ENCODE peak calls at places on chromosomes 13 and 19, in four cellular contexts. F is mesothelial cell of epicardium, L is colonic mucosa, B is choroid plexus epithelial cell. V is an unnamed sample.

GRCh38 chr19:3075605-3076431 is 13.5 kb upstream of the TLE5 start:
- DNase-seq in F (peak; percentile 84), L (peak; percentile 78), B (no peak), V (no peak)

GRCh38 chr19:34173145-34173956 is 1.0 kb downstream of the LSM14A start:
- DNase-seq in F (peak; percentile 60), L (peak; percentile 86), B (peak; percentile 72), V (peak; percentile 15)

GRCh38 chr19:40365613-40366401 is 17.3 kb downstream of the PLD3 start:
- DNase-seq in F (peak; percentile 91), L (peak; percentile 47), B (peak; percentile 85), V (peak; percentile 80)

GRCh38 chr13:90448466-90449037 is 898.9 kb upstream of the MIR17HG start:
- DNase-seq in F (no peak), L (no peak), B (peak; percentile 48), V (no peak)

GRCh38 chr19:15251749-15252397 is 19.6 kb upstream of the EPHX3 start:
- DNase-seq in F (peak; percentile 74), L (peak; percentile 56), B (peak; percentile 97), V (peak; percentile 90)

GRCh38 chr19:11198769-11199469 is 1.6 kb upstream of the KANK2 start:
- DNase-seq in F (no peak), L (no peak), B (no peak), V (peak; percentile 29)

GRCh38 chr19:45881909-45882528 is 3.9 kb downstream of the IRF2BP1 start:
- DNase-seq in F (no peak), L (peak; percentile 86), B (no peak), V (no peak)

GRCh38 chr19:53333071-53333465 is 481 bp upstream of the ZNF845 start:
- DNase-seq in F (no peak), L (no peak), B (no peak), V (no peak)

GRCh38 chr13:44188257-44188656 is 185.4 kb upstream of the SERP2 start:
- DNase-seq in F (no peak), L (no peak), B (peak; percentile 32), V (peak; percentile 55)

GRCh38 chr19:4744451-4745170 is 21.0 kb upstream of the DPP9 start:
- DNase-seq in F (no peak), L (no peak), B (peak; percentile 90), V (peak; percentile 95)

GRCh38 chr19:41935781-41936415 is 7.6 kb upstream of the ERFL start:
- DNase-seq in F (no peak), L (no peak), B (no peak), V (no peak)

GRCh38 chr19:39916851-39917396 is 17.5 kb downstream of the FCGBP start:
- DNase-seq in F (no peak), L (peak; percentile 20), B (peak; percentile 11), V (no peak)

GRCh38 chr19:307111-307531 is 15.9 kb upstream of the PLPP2 start:
- DNase-seq in F (no peak), L (no peak), B (no peak), V (no peak)

GRCh38 chr13:45068036-45069001 is 52.0 kb upstream of the GTF2F2 start:
- DNase-seq in F (no peak), L (no peak), B (no peak), V (no peak)

GRCh38 chr13:38415233-38415632 is 65.6 kb downstream of the UFM1 start:
- DNase-seq in F (no peak), L (no peak), B (peak; percentile 30), V (no peak)

GRCh38 chr19:39402417-39403297 is 4.0 kb upstream of the ZFP36 start:
- DNase-seq in F (peak; percentile 85), L (peak; percentile 93), B (peak; percentile 94), V (peak; percentile 94)

GRCh38 chr13:48727252-48728011 is 73.7 kb downstream of the CYSLTR2 start:
- DNase-seq in F (no peak), L (no peak), B (peak; percentile 61), V (peak; percentile 20)

GRCh38 chr13:113169277-113170272 is 11.1 kb downstream of the PROZ start:
- DNase-seq in F (no peak), L (no peak), B (no peak), V (no peak)

GRCh38 chr19:15195381-15195964 is 5.3 kb downstream of the NOTCH3 start:
- DNase-seq in F (peak; percentile 77), L (peak; percentile 41), B (peak; percentile 39), V (peak; percentile 73)

GRCh38 chr19:49396738-49397505 is 8.9 kb downstream of the KASH5 start:
- DNase-seq in F (no peak), L (no peak), B (no peak), V (no peak)

GRCh38 chr13:33251131-33251629 is 34.4 kb downstream of the STARD13 start:
- DNase-seq in F (no peak), L (no peak), B (peak; percentile 97), V (peak; percentile 96)

GRCh38 chr19:42206871-42207755 is 10.4 kb downstream of the DEDD2 start:
- DNase-seq in F (no peak), L (peak; percentile 56), B (no peak), V (peak; percentile 62)

GRCh38 chr13:31043891-31044657 is 111.6 kb downstream of the TEX26 start:
- DNase-seq in F (peak; percentile 87), L (peak; percentile 89), B (peak; percentile 91), V (peak; percentile 91)

GRCh38 chr13:41411536-41411935 is 45.8 kb upstream of the RGCC start:
- DNase-seq in F (no peak), L (no peak), B (peak; percentile 83), V (peak; percentile 82)

GRCh38 chr13:35927554-35927953 is 203.6 kb downstream of the DCLK1 start:
- DNase-seq in F (no peak), L (peak; percentile 20), B (peak; percentile 66), V (peak; percentile 38)

GRCh38 chr13:35925669-35926068 is 205.5 kb downstream of the DCLK1 start:
- DNase-seq in F (no peak), L (no peak), B (peak; percentile 31), V (no peak)

GRCh38 chr13:35926859-35927530 is 204.2 kb downstream of the DCLK1 start:
- DNase-seq in F (no peak), L (no peak), B (peak; percentile 19), V (no peak)

GRCh38 chr13:35936579-35936978 is 194.6 kb downstream of the DCLK1 start:
- DNase-seq in F (no peak), L (no peak), B (no peak), V (no peak)

DNA sequence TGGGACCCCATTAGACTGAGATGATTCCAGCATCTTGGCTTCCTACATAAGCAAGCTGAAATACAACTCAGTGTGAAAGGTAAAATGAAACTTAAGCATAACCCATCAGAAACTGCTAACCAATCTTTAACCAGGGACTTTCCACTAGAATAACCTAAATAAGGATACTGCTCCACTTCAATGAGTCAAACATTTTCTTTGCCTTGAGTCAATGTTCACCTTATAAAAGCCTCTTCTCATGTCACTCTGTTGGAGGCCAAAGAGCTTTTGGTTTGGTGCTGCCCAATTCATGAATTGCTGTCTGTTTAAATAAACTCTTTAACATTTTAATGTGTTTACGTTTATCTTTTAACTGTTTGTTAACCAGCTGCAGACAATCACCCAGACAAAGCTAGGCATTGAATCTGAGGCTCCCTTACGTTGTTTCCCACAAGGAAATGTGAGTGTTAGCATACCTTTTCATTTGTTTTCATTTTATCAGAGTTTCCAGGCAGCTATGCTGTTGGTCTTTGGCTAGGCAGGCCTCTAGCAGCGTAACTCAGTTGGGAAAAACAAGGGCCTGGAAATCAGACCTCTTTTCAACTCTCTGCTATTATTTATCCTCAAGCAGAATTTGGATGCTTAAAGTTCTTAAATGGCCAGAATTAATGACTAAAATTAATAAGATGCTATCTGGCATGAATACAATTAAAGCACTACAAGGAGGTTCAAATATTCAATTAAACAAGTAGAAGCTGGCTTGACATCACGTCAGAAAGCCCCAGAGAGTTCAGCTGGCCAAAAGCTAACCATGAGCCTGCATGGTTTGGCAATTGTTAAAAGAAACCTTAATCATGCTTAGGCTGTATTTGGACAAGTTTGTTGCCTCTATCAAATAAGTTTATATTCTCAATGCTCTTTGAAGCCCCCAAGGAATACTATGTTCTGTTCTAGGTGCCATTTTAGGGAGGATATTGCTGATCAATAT is 200.2 kb downstream of the DCLK1 start:
- DNase-seq in F (no peak), L (no peak), B (no peak), V (no peak)
- TF ChIP-seq CTCF in F (no peak), L (no peak), B (no peak), V (no peak)

DNA sequence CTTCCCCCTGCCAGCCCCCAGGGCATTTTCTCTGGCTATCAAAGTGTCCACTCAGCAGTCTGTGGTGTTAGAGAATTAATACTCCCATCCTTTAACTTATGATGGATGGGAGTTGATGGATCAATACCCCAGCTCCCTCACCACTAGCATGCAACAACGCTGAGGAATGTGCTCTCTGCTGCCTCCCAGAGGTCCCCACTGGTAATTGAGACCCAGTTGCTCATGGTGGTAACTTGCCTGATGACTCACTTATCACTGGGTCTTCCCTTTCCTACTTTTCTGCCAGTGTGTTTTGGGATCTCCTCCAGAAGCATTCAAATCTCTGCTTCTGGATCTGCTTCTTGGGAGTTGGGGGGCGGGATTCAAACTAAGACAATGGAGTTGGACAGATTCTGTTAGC is 20.3 kb upstream of the CACNA1A start:
- DNase-seq in F (no peak), L (no peak), B (no peak), V (peak; percentile 24)
- TF ChIP-seq CTCF in F (no peak), L (no peak), B (peak; percentile 11), V (peak; percentile 19)

DNA sequence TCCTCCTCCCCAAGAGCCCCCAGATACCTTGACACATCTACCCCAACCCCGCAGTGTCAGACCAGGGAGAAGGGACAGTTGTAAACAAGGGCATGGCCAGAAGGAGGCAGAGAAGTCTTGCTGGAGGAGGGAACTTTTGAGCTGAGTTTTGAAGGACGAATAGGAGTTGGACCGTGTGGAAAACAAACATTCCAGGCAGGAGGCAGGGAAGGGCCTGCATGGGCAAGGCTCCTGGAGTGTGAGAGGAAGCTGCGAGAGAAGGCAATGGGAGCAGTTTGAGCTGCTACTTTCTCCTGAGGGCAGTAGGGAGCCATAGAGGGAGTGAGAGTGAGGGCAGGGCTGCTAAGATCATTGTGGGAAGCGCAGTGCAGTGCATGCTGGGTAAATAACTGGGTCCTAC is 23.3 kb downstream of the IL12RB1 start:
- DNase-seq in F (no peak), L (no peak), B (no peak), V (no peak)
- TF ChIP-seq CTCF in F (no peak), L (no peak), B (peak; percentile 15), V (no peak)

GRCh38 chr19:47531640-47532387 is 17.0 kb upstream of the NAPA start:
- DNase-seq in F (no peak), L (no peak), B (peak; percentile 24), V (no peak)
- TF ChIP-seq CTCF in F (no peak), L (no peak), B (no peak), V (no peak)